ENCODE peak calls at places on chromosomes 1 and 21, in six cellular contexts. T is fibroblast of lung, K is GM23338, Q is lung, L is H9, V is lower lobe of right lung. H is an unnamed sample.

GRCh38 chr1:110630770-110631663 is 24.9 kb upstream of the KCNA2 start:
- DNase-seq in T (peak; percentile 16), L (peak; percentile 88), Q (peak; percentile 83), K (peak; percentile 92), V (peak; percentile 81), H (no peak)

GRCh38 chr1:11634759-11635158 is 19.5 kb downstream of the FBXO2 start:
- DNase-seq in Q (no peak), T (no peak), K (no peak), L (no peak), V (no peak), H (no peak)

GRCh38 chr1:25619101-25619890 is 2.7 kb downstream of the MAN1C1 start:
- DNase-seq in L (peak; percentile 84), T (no peak), Q (no peak), K (peak; percentile 84), V (no peak), H (no peak)

GRCh38 chr1:94094466-94095111 is 26.4 kb downstream of the ABCA4 start:
- DNase-seq in T (peak; percentile 86), L (no peak), K (no peak), V (peak; percentile 59), Q (peak; percentile 42), H (peak; percentile 83)

GRCh38 chr1:29390491-29391361 is 154.4 kb downstream of the PTPRU start:
- DNase-seq in L (no peak), T (no peak), Q (no peak), K (no peak), V (no peak), H (no peak)

GRCh38 chr21:36784942-36785341 is 86.0 kb downstream of the SIM2 start:
- DNase-seq in L (no peak), Q (no peak), T (no peak), V (no peak), K (no peak), H (no peak)

GRCh38 chr1:47184090-47184735 is 5.6 kb downstream of the PDZK1IP1 start:
- DNase-seq in Q (no peak), V (no peak), T (no peak), K (peak; percentile 17), L (no peak), H (no peak)

GRCh38 chr1:116393015-116393414 is 20.0 kb downstream of the ATP1A1 start:
- DNase-seq in L (no peak), T (peak; percentile 14), V (peak; percentile 41), K (no peak), Q (peak; percentile 41), H (no peak)

GRCh38 chr1:43975249-43975961 is 645 bp downstream of the ATP6V0B start:
- DNase-seq in T (peak; percentile 14), Q (peak; percentile 73), K (peak; percentile 56), L (no peak), V (peak; percentile 91), H (peak; percentile 80)

GRCh38 chr1:58287894-58288623 is 258.5 kb downstream of the OMA1 start:
- DNase-seq in T (no peak), V (no peak), L (no peak), K (no peak), Q (no peak), H (no peak)

GRCh38 chr21:34702341-34702807 is 33.6 kb downstream of the CLIC6 start:
- DNase-seq in T (peak; percentile 83), L (no peak), K (no peak), Q (peak; percentile 52), V (no peak), H (no peak)

GRCh38 chr21:31509108-31510017 is 150.1 kb upstream of the SOD1 start:
- DNase-seq in Q (no peak), K (peak; percentile 84), V (no peak), L (peak; percentile 78), T (peak; percentile 41), H (no peak)

GRCh38 chr1:33220701-33221384 is 35.4 kb upstream of the ZNF362 start:
- DNase-seq in Q (peak; percentile 35), L (peak; percentile 41), T (peak; percentile 61), K (peak; percentile 39), V (peak; percentile 47), H (no peak)

GRCh38 chr1:8015036-8015808 is 10.9 kb downstream of the ERRFI1 start:
- DNase-seq in T (peak; percentile 86), V (no peak), Q (no peak), K (peak; percentile 84), L (no peak), H (no peak)

GRCh38 chr1:246748867-246749266 is 24.7 kb downstream of the SCCPDH start:
- DNase-seq in L (no peak), V (no peak), Q (no peak), K (no peak), T (no peak), H (no peak)

GRCh38 chr1:98668733-98669132 is 7.2 kb downstream of the SNX7 start:
- DNase-seq in Q (no peak), T (no peak), L (no peak), V (no peak), K (no peak), H (no peak)

GRCh38 chr1:21337931-21338567 is 47.8 kb upstream of the ECE1 start:
- DNase-seq in T (peak; percentile 76), L (no peak), K (no peak), Q (peak; percentile 83), V (peak; percentile 88), H (peak; percentile 81)

DNA sequence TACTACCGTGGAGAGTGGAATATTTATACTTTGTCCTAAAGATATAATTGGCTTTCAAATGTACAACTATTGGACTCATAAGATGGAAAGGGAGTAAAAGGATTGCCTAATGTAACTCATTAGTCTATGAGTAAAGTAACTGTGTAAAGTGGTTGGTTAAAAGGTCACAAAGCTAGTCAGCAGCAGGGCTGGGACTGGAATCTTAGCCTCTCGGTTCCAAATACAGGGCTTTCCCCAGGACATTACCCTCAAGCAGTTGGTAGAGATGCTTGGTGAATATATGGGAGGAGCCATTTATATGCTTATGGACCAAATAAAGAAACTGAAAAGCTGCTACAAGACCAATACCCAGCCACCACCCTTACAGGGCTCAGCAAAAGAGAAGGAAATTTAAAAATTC is 283.7 kb downstream of the HLX start:
- DNase-seq in Q (no peak), V (no peak), T (no peak), K (no peak), L (no peak), H (no peak)
- H3K4me1 ChIP-seq in Q (peaks cover 9% of the 10 kb centered on the region), V (peaks cover 10% of the 10 kb centered on the region), T (no peaks in the 10 kb centered on the region), K (peaks cover 18% of the 10 kb centered on the region), L (peaks cover 8% of the 10 kb centered on the region), H (no peaks in the 10 kb centered on the region)

GRCh38 chr1:36793452-36793851 is 240.9 kb downstream of the GRIK3 start:
- DNase-seq in V (no peak), Q (no peak), T (no peak), K (no peak), L (no peak), H (no peak)

GRCh38 chr1:36787312-36787711 is 247.0 kb downstream of the GRIK3 start:
- DNase-seq in Q (no peak), V (no peak), K (no peak), T (no peak), L (no peak), H (no peak)

GRCh38 chr1:36792292-36792691 is 242.0 kb downstream of the GRIK3 start:
- DNase-seq in T (no peak), L (no peak), Q (no peak), K (no peak), V (no peak), H (no peak)

GRCh38 chr1:36786425-36786824 is 247.9 kb downstream of the GRIK3 start:
- DNase-seq in Q (no peak), L (no peak), T (no peak), V (no peak), K (no peak), H (no peak)

GRCh38 chr1:36789535-36789934 is 244.8 kb downstream of the GRIK3 start:
- DNase-seq in K (no peak), T (no peak), L (no peak), V (no peak), Q (no peak), H (no peak)
- H3K27me3 ChIP-seq in K (no peaks in the 10 kb centered on the region), T (no peaks in the 10 kb centered on the region), L (no peaks in the 10 kb centered on the region), V (peaks cover 5% of the 10 kb centered on the region), Q (no peaks in the 10 kb centered on the region), H (no peaks in the 10 kb centered on the region)

DNA sequence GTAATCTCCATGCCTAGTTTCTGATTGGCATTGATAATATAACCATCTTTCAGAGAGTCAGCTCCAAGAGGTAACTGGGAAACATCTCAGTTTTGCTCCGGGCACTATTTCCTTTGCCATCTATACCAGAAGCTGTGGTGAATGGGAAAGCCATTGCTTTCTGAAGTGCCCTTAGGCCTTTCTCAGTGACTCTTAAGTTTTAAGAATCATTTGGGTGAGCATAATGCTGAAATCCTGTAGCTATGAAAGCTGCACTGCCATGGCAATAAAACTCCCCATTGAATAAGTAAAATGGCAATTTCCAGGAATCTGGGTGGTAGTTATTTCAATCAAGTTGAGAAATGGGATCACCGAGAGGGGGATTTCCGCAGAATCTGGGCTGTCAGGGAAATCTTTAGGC is 26.9 kb upstream of the MACF1 start:
- DNase-seq in Q (no peak), V (no peak), K (no peak), L (no peak), T (no peak), H (no peak)
- H3K27ac ChIP-seq in Q (no peak overlapping the region), V (no peak overlapping the region), K (no peak overlapping the region), L (no peak overlapping the region), T (peak overlapping the region; percentile 15), H (no peak overlapping the region)

GRCh38 chr1:17566892-17567291 is 27.4 kb downstream of the ARHGEF10L start:
- DNase-seq in L (no peak), V (no peak), Q (no peak), K (no peak), T (no peak), H (no peak)
- H3K4me1 ChIP-seq in L (peaks cover 11% of the 10 kb centered on the region), V (peaks cover 54% of the 10 kb centered on the region), Q (peaks cover 15% of the 10 kb centered on the region), K (peaks cover 46% of the 10 kb centered on the region), T (peaks cover 18% of the 10 kb centered on the region), H (peaks cover 86% of the 10 kb centered on the region)

GRCh38 chr1:63322248-63322943 is at the start of gene FOXD3:
- DNase-seq in L (peak; percentile 92), K (peak; percentile 95), Q (no peak), T (no peak), V (peak; percentile 74), H (no peak)
- H3K27me3 ChIP-seq in L (peaks cover 7% of the 10 kb centered on the region), K (peaks cover 63% of the 10 kb centered on the region), Q (no peaks in the 10 kb centered on the region), T (peaks cover 94% of the 10 kb centered on the region), V (peaks cover 100% of the 10 kb centered on the region), H (peaks cover 70% of the 10 kb centered on the region)